ENCODE peak calls at places on chromosome 3, in six cellular contexts. E is breast epithelium, Z is upper lobe of left lung, N is tibial artery, A is IMR-90, U is gastrocnemius medialis. M is an unnamed sample.

GRCh38 chr3:112101946-112102345 is 15.8 kb downstream of the C3orf52 start:
- DNase-seq in U (no peak), E (no peak), Z (no peak), N (no peak), A (peak; percentile 97), M (no peak)

GRCh38 chr3:88657459-88657858 is 450.0 kb upstream of the EPHA3 start:
- DNase-seq in U (no peak), Z (no peak), E (no peak), A (no peak), N (no peak), M (no peak)

GRCh38 chr3:187758318-187758717 is 13.1 kb upstream of the BCL6 start:
- DNase-seq in Z (no peak), E (no peak), N (no peak), U (no peak), A (no peak), M (no peak)

GRCh38 chr3:115359507-115359906 is 212.4 kb upstream of the ZBTB20 start:
- DNase-seq in E (no peak), N (no peak), A (peak; percentile 23), Z (no peak), U (no peak), M (no peak)

GRCh38 chr3:150675587-150675986 is 28.1 kb downstream of the ERICH6 start:
- DNase-seq in A (no peak), U (no peak), N (no peak), E (no peak), Z (no peak), M (no peak)

GRCh38 chr3:16616083-16616482 is 10.9 kb upstream of the DAZL start:
- DNase-seq in Z (no peak), E (no peak), A (no peak), U (no peak), N (no peak), M (no peak)

GRCh38 chr3:15450611-15451467 is 23.4 kb downstream of the EAF1 start:
- DNase-seq in E (no peak), Z (no peak), N (peak; percentile 48), U (no peak), A (no peak), M (no peak)

GRCh38 chr3:100556656-100557310 is 52.6 kb upstream of the ADGRG7 start:
- DNase-seq in Z (no peak), A (peak; percentile 74), E (no peak), N (no peak), U (no peak), M (no peak)

GRCh38 chr3:114380233-114380645 is 86.4 kb downstream of the TIGIT start:
- DNase-seq in U (peak; percentile 72), Z (peak; percentile 25), A (peak; percentile 92), E (peak; percentile 57), N (peak; percentile 65), M (no peak)

GRCh38 chr3:13191016-13191415 is 117.8 kb upstream of the IQSEC1 start:
- DNase-seq in E (peak; percentile 12), N (no peak), Z (no peak), A (no peak), U (no peak), M (no peak)

GRCh38 chr3:31958721-31959152 is 22.3 kb downstream of the OSBPL10 start:
- DNase-seq in U (no peak), N (no peak), Z (no peak), A (no peak), E (no peak), M (no peak)

GRCh38 chr3:57935539-57935938 is 72.7 kb upstream of the FLNB start:
- DNase-seq in E (no peak), A (no peak), Z (no peak), N (no peak), U (no peak), M (no peak)

GRCh38 chr3:7630351-7630911 is 769.5 kb downstream of the GRM7 start:
- DNase-seq in Z (no peak), A (no peak), N (no peak), E (no peak), U (no peak), M (no peak)

GRCh38 chr3:100359030-100359429 is 24.5 kb downstream of the NIT2 start:
- DNase-seq in N (no peak), E (no peak), A (no peak), U (no peak), Z (no peak), M (no peak)

GRCh38 chr3:153289334-153289808 is 127.3 kb downstream of the RAP2B start:
- DNase-seq in E (no peak), U (no peak), Z (no peak), A (peak; percentile 63), N (no peak), M (no peak)

GRCh38 chr3:141345528-141345927 is 22.8 kb upstream of the ZBTB38 start:
- DNase-seq in N (no peak), E (no peak), Z (no peak), U (no peak), A (no peak), M (no peak)

GRCh38 chr3:127102587-127102986 is 90.3 kb upstream of the PRR23E start:
- DNase-seq in E (peak; percentile 40), Z (no peak), A (no peak), U (no peak), N (peak; percentile 34), M (no peak)

GRCh38 chr3:168220609-168221008 is 124.9 kb upstream of the GOLIM4 start:
- DNase-seq in Z (no peak), N (no peak), A (no peak), U (no peak), E (no peak), M (no peak)

GRCh38 chr3:74897006-74897405 is 282.5 kb upstream of the CNTN3 start:
- DNase-seq in N (no peak), A (no peak), Z (no peak), U (no peak), E (no peak), M (no peak)

GRCh38 chr3:127768346-127769008 is 53.8 kb downstream of the MGLL start:
- DNase-seq in N (no peak), U (no peak), Z (peak; percentile 62), A (peak; percentile 99), E (no peak), M (no peak)

GRCh38 chr3:178297204-178297603 is 239.0 kb upstream of the KCNMB2 start:
- DNase-seq in E (no peak), A (no peak), N (no peak), Z (no peak), U (no peak), M (no peak)

GRCh38 chr3:178297732-178298131 is 238.5 kb upstream of the KCNMB2 start:
- DNase-seq in Z (no peak), N (no peak), A (no peak), E (no peak), U (no peak), M (no peak)

GRCh38 chr3:178291971-178292370 is 244.3 kb upstream of the KCNMB2 start:
- DNase-seq in N (no peak), Z (no peak), U (no peak), A (no peak), E (no peak), M (no peak)

GRCh38 chr3:178291555-178291954 is 244.7 kb upstream of the KCNMB2 start:
- DNase-seq in U (no peak), A (no peak), N (no peak), Z (no peak), E (no peak), M (no peak)

GRCh38 chr3:178295257-178295912 is 240.9 kb upstream of the KCNMB2 start:
- DNase-seq in A (peak; percentile 50), Z (no peak), N (no peak), E (no peak), U (no peak), M (no peak)
- H3K27me3 ChIP-seq in A (no peaks in the 10 kb centered on the region), Z (no peaks in the 10 kb centered on the region), N (no peaks in the 10 kb centered on the region), E (no peaks in the 10 kb centered on the region), U (no peaks in the 10 kb centered on the region), M (no peaks in the 10 kb centered on the region)

GRCh38 chr3:9916734-9917680 is at the start of gene IL17RC:
- DNase-seq in E (peak; percentile 93), A (peak; percentile 84), U (peak; percentile 90), Z (peak; percentile 93), N (peak; percentile 96), M (peak; percentile 92)

GRCh38 chr3:9916346-9916733 is 558 bp upstream of the IL17RC start:
- DNase-seq in N (no peak), Z (no peak), E (no peak), A (peak; percentile 48), U (no peak), M (peak; percentile 53)

GRCh38 chr3:9914011-9914410 is 2.9 kb upstream of the IL17RC start:
- DNase-seq in A (no peak), U (no peak), Z (no peak), E (peak; percentile 83), N (no peak), M (no peak)

GRCh38 chr3:9914559-9915251 is 2.2 kb upstream of the IL17RC start:
- DNase-seq in A (no peak), Z (no peak), N (no peak), U (no peak), E (no peak), M (peak; percentile 79)

DNA sequence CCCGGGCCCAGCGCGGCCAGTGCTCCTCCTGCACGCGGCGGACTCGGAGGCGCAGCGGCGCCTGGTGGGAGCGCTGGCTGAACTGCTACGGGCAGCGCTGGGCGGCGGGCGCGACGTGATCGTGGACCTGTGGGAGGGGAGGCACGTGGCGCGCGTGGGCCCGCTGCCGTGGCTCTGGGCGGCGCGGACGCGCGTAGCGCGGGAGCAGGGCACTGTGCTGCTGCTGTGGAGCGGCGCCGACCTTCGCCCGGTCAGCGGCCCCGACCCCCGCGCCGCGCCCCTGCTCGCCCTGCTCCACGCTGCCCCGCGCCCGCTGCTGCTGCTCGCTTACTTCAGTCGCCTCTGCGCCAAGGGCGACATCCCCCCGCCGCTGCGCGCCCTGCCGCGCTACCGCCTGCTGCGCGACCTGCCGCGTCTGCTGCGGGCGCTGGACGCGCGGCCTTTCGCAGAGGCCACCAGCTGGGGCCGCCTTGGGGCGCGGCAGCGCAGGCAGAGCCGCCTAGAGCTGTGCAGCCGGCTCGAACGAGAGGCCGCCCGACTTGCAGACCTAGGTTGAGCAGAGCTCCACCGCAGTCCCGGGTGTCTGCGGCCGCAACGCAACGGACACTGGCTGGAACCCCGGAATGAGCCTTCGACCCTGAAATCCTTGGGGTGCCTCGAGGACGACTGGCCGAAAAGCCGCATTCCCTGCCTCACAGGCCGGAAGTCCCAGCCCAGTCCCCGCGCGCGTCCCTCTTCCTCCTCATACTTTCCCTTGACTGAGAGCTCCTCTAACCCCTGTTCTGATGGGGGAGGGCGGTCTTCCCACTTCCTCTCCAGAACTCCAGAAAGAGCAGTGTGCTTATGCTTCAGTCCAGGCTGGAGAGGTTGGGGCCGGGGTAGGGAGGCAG is 1.4 kb upstream of the IL17RC start:
- DNase-seq in U (peak; percentile 39), N (peak; percentile 89), A (peak; percentile 52), Z (peak; percentile 74), E (peak; percentile 67), M (peak; percentile 65)
- TF ChIP-seq CTCF in U (peak; percentile 46), N (peak; percentile 51), A (peak; percentile 53), Z (peak; percentile 57), E (no peak), M (peak; percentile 42)

GRCh38 chr3:45236964-45237363 is 10.9 kb upstream of the TMEM158 start:
- DNase-seq in A (no peak), U (no peak), N (no peak), E (no peak), Z (no peak), M (no peak)
- H3K27me3 ChIP-seq in A (peaks cover 4% of the 10 kb centered on the region), U (peaks cover 2% of the 10 kb centered on the region), N (peaks cover 8% of the 10 kb centered on the region), E (no peaks in the 10 kb centered on the region), Z (no peaks in the 10 kb centered on the region), M (no peaks in the 10 kb centered on the region)

DNA sequence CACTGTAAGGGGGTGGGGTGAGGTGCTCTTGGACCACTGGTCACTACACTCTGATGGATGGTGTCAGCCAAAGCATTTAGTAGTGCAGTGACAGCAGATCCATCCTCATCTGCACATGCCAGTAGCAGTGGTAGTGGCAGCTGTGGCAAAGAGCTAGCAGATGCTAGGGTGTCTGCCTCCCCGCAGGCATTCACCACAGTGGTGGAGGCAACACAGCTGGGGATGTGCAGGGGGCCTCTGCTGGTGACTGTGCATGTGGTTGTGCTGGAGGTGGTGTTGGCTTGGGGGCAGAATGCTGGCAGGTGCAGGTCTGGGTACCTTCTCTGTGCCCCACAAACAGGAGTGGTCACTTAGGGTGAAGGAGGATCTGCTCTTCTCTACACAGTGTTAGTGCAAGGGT is 19.4 kb upstream of the DCUN1D1 start:
- DNase-seq in U (no peak), A (no peak), N (no peak), Z (no peak), E (no peak), M (no peak)
- TF ChIP-seq CTCF in U (no peak), A (no peak), N (no peak), Z (no peak), E (no peak), M (no peak)

M was measured in WERI-Rb-1.